ENCODE peak calls at places on chromosomes 6 and 20, in five cellular contexts. One of them, this sample, is unnamed.

GRCh38 chr20:15673206-15673605 is 900.0 kb downstream of the KIF16B start:
- DNase-seq in Calu3: no peak
- DNase-seq in stimulated activated CD4-positive, alpha-beta T cell treated with anti-CD3 and anti-CD28 coated beads, Interleukin-12 subunit alpha, Interleukin-12 subunit beta, amount 100 ng/mL, for 4 hours: no peak
- DNase-seq in adrenal gland: no peak
- DNase-seq in fibroblast of lung: peak
- DNase-seq in this sample: no peak

GRCh38 chr6:41872102-41872602 is 23.0 kb downstream of the USP49 start:
- DNase-seq in Calu3: no peak
- DNase-seq in fibroblast of lung: no peak
- DNase-seq in adrenal gland: no peak
- DNase-seq in stimulated activated CD4-positive, alpha-beta T cell treated with anti-CD3 and anti-CD28 coated beads, Interleukin-12 subunit alpha, Interleukin-12 subunit beta, amount 100 ng/mL, for 4 hours: no peak
- DNase-seq in this sample: no peak

GRCh38 chr20:51424270-51425041 is 118.1 kb downstream of the NFATC2 start:
- DNase-seq in fibroblast of lung: no peak
- DNase-seq in adrenal gland: no peak
- DNase-seq in Calu3: no peak
- DNase-seq in stimulated activated CD4-positive, alpha-beta T cell treated with anti-CD3 and anti-CD28 coated beads, Interleukin-12 subunit alpha, Interleukin-12 subunit beta, amount 100 ng/mL, for 4 hours: no peak
- DNase-seq in this sample: no peak

GRCh38 chr6:72250664-72251063 is 364.3 kb downstream of the RIMS1 start:
- DNase-seq in stimulated activated CD4-positive, alpha-beta T cell treated with anti-CD3 and anti-CD28 coated beads, Interleukin-12 subunit alpha, Interleukin-12 subunit beta, amount 100 ng/mL, for 4 hours: no peak
- DNase-seq in Calu3: no peak
- DNase-seq in adrenal gland: no peak
- DNase-seq in fibroblast of lung: no peak
- DNase-seq in this sample: no peak

GRCh38 chr6:142943746-142944125 is 1.2 kb downstream of the HIVEP2 start:
- DNase-seq in Calu3: peak
- DNase-seq in stimulated activated CD4-positive, alpha-beta T cell treated with anti-CD3 and anti-CD28 coated beads, Interleukin-12 subunit alpha, Interleukin-12 subunit beta, amount 100 ng/mL, for 4 hours: peak
- DNase-seq in fibroblast of lung: peak
- DNase-seq in adrenal gland: peak
- DNase-seq in this sample: no peak

GRCh38 chr6:82273295-82273694 is 25.8 kb upstream of the IBTK start:
- DNase-seq in Calu3: no peak
- DNase-seq in stimulated activated CD4-positive, alpha-beta T cell treated with anti-CD3 and anti-CD28 coated beads, Interleukin-12 subunit alpha, Interleukin-12 subunit beta, amount 100 ng/mL, for 4 hours: no peak
- DNase-seq in adrenal gland: no peak
- DNase-seq in fibroblast of lung: no peak
- DNase-seq in this sample: no peak

GRCh38 chr20:36344517-36345132 is 38.5 kb downstream of the DLGAP4 start:
- DNase-seq in fibroblast of lung: peak
- DNase-seq in stimulated activated CD4-positive, alpha-beta T cell treated with anti-CD3 and anti-CD28 coated beads, Interleukin-12 subunit alpha, Interleukin-12 subunit beta, amount 100 ng/mL, for 4 hours: no peak
- DNase-seq in Calu3: peak
- DNase-seq in adrenal gland: peak
- DNase-seq in this sample: peak

GRCh38 chr20:24909086-24909780 is 39.8 kb upstream of the CST7 start:
- DNase-seq in Calu3: no peak
- DNase-seq in stimulated activated CD4-positive, alpha-beta T cell treated with anti-CD3 and anti-CD28 coated beads, Interleukin-12 subunit alpha, Interleukin-12 subunit beta, amount 100 ng/mL, for 4 hours: no peak
- DNase-seq in fibroblast of lung: no peak
- DNase-seq in adrenal gland: no peak
- DNase-seq in this sample: no peak

GRCh38 chr20:53660078-53660909 is 66.7 kb upstream of the ZNF217 start:
- DNase-seq in fibroblast of lung: no peak
- DNase-seq in adrenal gland: no peak
- DNase-seq in stimulated activated CD4-positive, alpha-beta T cell treated with anti-CD3 and anti-CD28 coated beads, Interleukin-12 subunit alpha, Interleukin-12 subunit beta, amount 100 ng/mL, for 4 hours: peak
- DNase-seq in Calu3: no peak
- DNase-seq in this sample: no peak

GRCh38 chr6:84774174-84775158 is 10.1 kb upstream of the TBX18 start:
- DNase-seq in adrenal gland: peak
- DNase-seq in fibroblast of lung: no peak
- DNase-seq in Calu3: peak
- DNase-seq in stimulated activated CD4-positive, alpha-beta T cell treated with anti-CD3 and anti-CD28 coated beads, Interleukin-12 subunit alpha, Interleukin-12 subunit beta, amount 100 ng/mL, for 4 hours: no peak
- DNase-seq in this sample: peak

GRCh38 chr6:40164345-40164755 is 230.1 kb upstream of the MOCS1 start:
- DNase-seq in fibroblast of lung: no peak
- DNase-seq in Calu3: no peak
- DNase-seq in stimulated activated CD4-positive, alpha-beta T cell treated with anti-CD3 and anti-CD28 coated beads, Interleukin-12 subunit alpha, Interleukin-12 subunit beta, amount 100 ng/mL, for 4 hours: no peak
- DNase-seq in adrenal gland: no peak
- DNase-seq in this sample: no peak

GRCh38 chr6:36908758-36909157 is 23.0 kb downstream of the C6orf89 start:
- DNase-seq in Calu3: no peak
- DNase-seq in fibroblast of lung: peak
- DNase-seq in stimulated activated CD4-positive, alpha-beta T cell treated with anti-CD3 and anti-CD28 coated beads, Interleukin-12 subunit alpha, Interleukin-12 subunit beta, amount 100 ng/mL, for 4 hours: no peak
- DNase-seq in adrenal gland: no peak
- DNase-seq in this sample: no peak

GRCh38 chr6:8057793-8058192 is 6.4 kb downstream of the BLOC1S5 start:
- DNase-seq in Calu3: no peak
- DNase-seq in adrenal gland: no peak
- DNase-seq in fibroblast of lung: no peak
- DNase-seq in stimulated activated CD4-positive, alpha-beta T cell treated with anti-CD3 and anti-CD28 coated beads, Interleukin-12 subunit alpha, Interleukin-12 subunit beta, amount 100 ng/mL, for 4 hours: no peak
- DNase-seq in this sample: no peak

GRCh38 chr20:54680872-54681297 is 205.5 kb downstream of the DOK5 start:
- DNase-seq in adrenal gland: peak
- DNase-seq in Calu3: peak
- DNase-seq in fibroblast of lung: peak
- DNase-seq in stimulated activated CD4-positive, alpha-beta T cell treated with anti-CD3 and anti-CD28 coated beads, Interleukin-12 subunit alpha, Interleukin-12 subunit beta, amount 100 ng/mL, for 4 hours: no peak
- DNase-seq in this sample: peak

GRCh38 chr6:133609404-133610270 is 279.3 kb upstream of the TCF21 start:
- DNase-seq in stimulated activated CD4-positive, alpha-beta T cell treated with anti-CD3 and anti-CD28 coated beads, Interleukin-12 subunit alpha, Interleukin-12 subunit beta, amount 100 ng/mL, for 4 hours: no peak
- DNase-seq in fibroblast of lung: peak
- DNase-seq in Calu3: peak
- DNase-seq in adrenal gland: no peak
- DNase-seq in this sample: no peak